ENCODE peak calls at places on chromosomes 13 and 19, in four cellular contexts. T, M, Z and W are unnamed samples.

GRCh38 chr19:5078666-5079409 is 109.9 kb downstream of the KDM4B start:
- DNase-seq in M (no peak), Z (no peak), T (no peak), W (no peak)

GRCh38 chr13:79385694-79386093 is 20.4 kb downstream of the RBM26 start:
- DNase-seq in M (no peak), T (no peak), Z (no peak), W (no peak)

GRCh38 chr13:97588993-97589392 is 155.0 kb downstream of the RAP2A start:
- DNase-seq in M (no peak), Z (no peak), T (no peak), W (no peak)

GRCh38 chr19:1291761-1292418 is 6.2 kb downstream of the EFNA2 start:
- DNase-seq in T (no peak), Z (no peak), M (no peak), W (no peak)

GRCh38 chr13:94658926-94659649 is 53.3 kb downstream of the SOX21 start:
- DNase-seq in M (no peak), T (no peak), Z (no peak), W (no peak)

GRCh38 chr19:48631254-48631653 is 5.9 kb downstream of the DBP start:
- DNase-seq in T (no peak), Z (no peak), M (no peak), W (no peak)

GRCh38 chr13:46578590-46578975 is 25.6 kb downstream of the LRCH1 start:
- DNase-seq in Z (no peak), T (no peak), M (no peak), W (no peak)

GRCh38 chr19:32176591-32176990 is 168.8 kb upstream of the ZNF507 start:
- DNase-seq in T (no peak), M (no peak), Z (no peak), W (no peak)

GRCh38 chr19:18995804-18996241 is 37.5 kb downstream of the SUGP2 start:
- DNase-seq in M (no peak), Z (no peak), T (peak), W (peak)

GRCh38 chr13:47990920-47991466 is 10.1 kb downstream of the SUCLA2 start:
- DNase-seq in Z (no peak), T (no peak), M (no peak), W (no peak)

GRCh38 chr13:58085819-58086218 is 454.3 kb downstream of the PCDH17 start:
- DNase-seq in Z (no peak), M (no peak), T (no peak), W (no peak)

GRCh38 chr19:16325161-16325527 is 518 bp downstream of the KLF2 start:
- DNase-seq in M (no peak), T (peak), Z (peak), W (no peak)

GRCh38 chr13:98664924-98665637 is 87.4 kb downstream of the SLC15A1 start:
- DNase-seq in T (no peak), M (no peak), Z (no peak), W (no peak)

GRCh38 chr13:27967736-27968315 is 1.3 kb downstream of the CDX2 start:
- DNase-seq in T (no peak), M (no peak), Z (no peak), W (no peak)

GRCh38 chr19:19205416-19206410 is 2.5 kb upstream of the NR2C2AP start:
- DNase-seq in M (no peak), T (no peak), Z (no peak), W (no peak)

GRCh38 chr13:37621811-37622361 is 23.3 kb upstream of the POSTN start:
- DNase-seq in T (no peak), Z (no peak), M (no peak), W (peak)

GRCh38 chr19:32581704-32582164 is 744 bp downstream of the PDCD5 start:
- DNase-seq in T (peak), Z (no peak), M (no peak), W (peak)

GRCh38 chr13:30115257-30115600 is 192.1 kb downstream of the KATNAL1 start:
- DNase-seq in Z (no peak), T (no peak), M (no peak), W (no peak)

GRCh38 chr13:106533101-106533939 is 2.1 kb downstream of the EFNB2 start:
- DNase-seq in M (peak), Z (no peak), T (peak), W (peak)

GRCh38 chr19:1843116-1843515 is 5.2 kb downstream of the REXO1 start:
- DNase-seq in Z (no peak), M (no peak), T (no peak), W (no peak)

GRCh38 chr13:41458939-41459753 is 1.8 kb downstream of the RGCC start:
- DNase-seq in T (no peak), M (no peak), Z (no peak), W (no peak)

GRCh38 chr13:49444517-49445395 is 682 bp downstream of the SETDB2 start:
- DNase-seq in M (no peak), Z (no peak), T (no peak), W (no peak)

GRCh38 chr19:996051-996838 is 4.0 kb upstream of the GRIN3B start:
- DNase-seq in T (no peak), Z (peak), M (peak), W (no peak)

GRCh38 chr19:3707868-3708206 is 347 bp upstream of the TJP3 start:
- DNase-seq in T (no peak), Z (no peak), M (no peak), W (no peak)

GRCh38 chr19:34589730-34590129 is 87.2 kb downstream of the SCGB2B2 start:
- DNase-seq in M (no peak), Z (no peak), T (no peak), W (no peak)